ENCODE peak calls at places on chromosomes 6 and 20, in four cellular contexts. L is MCF 10A, I is left ventricle myocardium inferior, U is AG09309. S is an unnamed sample.

GRCh38 chr6:10458287-10458686 is 43.4 kb upstream of the TFAP2A start:
- DNase-seq in I (no peak), U (no peak), L (no peak), S (no peak)

GRCh38 chr20:11926599-11926998 is 8.9 kb downstream of the BTBD3 start:
- DNase-seq in U (no peak), I (no peak), L (no peak), S (no peak)

GRCh38 chr6:165804331-165805066 is 141.5 kb upstream of the PDE10A start:
- DNase-seq in L (no peak), I (peak), U (no peak), S (no peak)

GRCh38 chr20:23434521-23435313 is 4.8 kb upstream of the CSTL1 start:
- DNase-seq in I (no peak), L (no peak), U (no peak), S (no peak)

GRCh38 chr6:82767037-82767436 is 298.6 kb downstream of the UBE3D start:
- DNase-seq in U (no peak), I (no peak), L (no peak), S (no peak)

GRCh38 chr6:166005846-166006592 is 161.6 kb downstream of the TBXT start:
- DNase-seq in U (no peak), I (peak), L (peak), S (no peak)

GRCh38 chr6:125816828-125817280 is 26.1 kb downstream of the NCOA7 start:
- DNase-seq in I (no peak), L (no peak), U (no peak), S (no peak)

GRCh38 chr6:49097116-49097515 is 365.9 kb downstream of the MMUT start:
- DNase-seq in L (no peak), U (no peak), I (no peak), S (no peak)

GRCh38 chr20:51710503-51710902 is 57.7 kb downstream of the ATP9A start:
- DNase-seq in I (no peak), U (no peak), L (no peak), S (no peak)

GRCh38 chr6:3697609-3698008 is 53.9 kb downstream of the PXDC1 start:
- DNase-seq in I (no peak), U (peak), L (peak), S (no peak)

GRCh38 chr20:6940052-6940451 is 172.6 kb downstream of the BMP2 start:
- DNase-seq in U (no peak), L (peak), I (no peak), S (no peak)

GRCh38 chr20:26163890-26164289 is 467.2 kb upstream of the ZNF337 start:
- DNase-seq in I (no peak), L (peak), U (peak), S (no peak)

GRCh38 chr20:47019106-47019824 is 124.6 kb downstream of the EYA2 start:
- DNase-seq in L (no peak), I (no peak), U (peak), S (no peak)

DNA sequence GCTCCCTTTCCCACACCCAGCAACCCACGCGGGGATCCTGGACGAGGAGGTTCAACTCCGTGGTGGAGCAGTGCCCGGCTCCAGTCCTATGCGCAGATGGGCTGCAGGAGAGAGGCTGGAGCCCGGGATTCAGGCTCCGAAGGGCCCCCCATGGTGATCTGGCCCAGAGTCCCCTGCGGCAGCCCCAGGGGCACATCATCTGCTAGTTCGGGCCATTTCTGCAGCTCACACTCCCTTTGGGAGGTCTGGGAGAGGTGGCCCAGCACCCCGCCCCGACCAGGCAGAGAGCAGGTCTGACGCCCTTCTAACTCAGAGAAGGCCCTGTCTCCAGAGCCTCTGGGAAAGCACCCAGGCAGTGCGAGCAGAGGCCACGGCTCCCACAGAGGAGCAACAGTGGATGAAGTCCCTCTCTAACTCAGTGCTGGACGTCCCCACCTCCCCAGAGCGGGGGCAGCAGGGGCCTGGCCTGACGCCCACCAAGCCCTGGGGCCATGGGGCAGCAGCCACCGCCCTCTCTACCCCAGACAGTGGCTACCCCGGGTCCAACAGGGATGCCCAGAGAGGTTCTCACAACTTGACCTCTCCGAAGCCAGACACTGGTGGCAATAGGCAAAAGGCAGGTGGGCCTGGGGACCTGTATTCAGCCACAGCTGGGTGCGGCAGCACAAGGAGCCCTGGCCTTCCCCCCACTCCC is 3.3 kb downstream of the KCNQ2 start:
- DNase-seq in U (no peak), L (no peak), I (no peak), S (no peak)
- TF ChIP-seq CTCF in U (no peak), L (no peak), I (no peak), S (no peak)

GRCh38 chr6:138272543-138273305 is 54.4 kb upstream of the PBOV1 start:
- DNase-seq in U (no peak), I (no peak), L (peak), S (no peak)

GRCh38 chr6:138277835-138278234 is 59.5 kb upstream of the PBOV1 start:
- DNase-seq in I (no peak), L (no peak), U (no peak), S (no peak)

GRCh38 chr6:138275976-138276375 is 57.7 kb upstream of the PBOV1 start:
- DNase-seq in U (no peak), I (no peak), L (no peak), S (no peak)

DNA sequence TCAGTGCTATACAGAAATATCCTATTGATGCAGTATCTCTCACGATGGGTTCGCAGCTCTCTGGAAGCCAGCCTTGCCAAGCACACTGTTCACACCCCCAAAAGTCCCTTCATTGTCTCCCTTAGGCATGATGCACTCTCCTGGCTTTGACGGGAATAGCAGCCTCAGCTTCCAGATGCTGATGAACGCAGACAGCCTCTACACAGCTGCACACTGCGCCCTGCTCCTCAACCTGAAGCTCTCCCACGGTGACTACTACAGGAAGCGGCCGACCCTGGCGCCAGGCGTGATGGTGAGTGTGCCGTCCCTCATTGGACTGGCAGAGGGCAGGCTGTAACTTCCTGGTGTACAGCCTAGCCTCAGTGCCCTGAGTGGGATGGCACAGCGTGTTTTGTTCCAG is 60.0 kb upstream of the PBOV1 start:
- DNase-seq in U (no peak), L (peak), I (no peak), S (no peak)
- TF ChIP-seq CTCF in U (peak), L (no peak), I (peak), S (no peak)

GRCh38 chr6:47788498-47788884 is 6.7 kb downstream of the OPN5 start:
- DNase-seq in I (no peak), L (no peak), U (no peak), S (no peak)
- TF ChIP-seq CTCF in I (no peak), L (no peak), U (no peak), S (no peak)

GRCh38 chr6:105469951-105470350 is 67.1 kb upstream of the PREP start:
- DNase-seq in I (no peak), L (no peak), U (no peak), S (no peak)
- TF ChIP-seq CTCF in I (no peak), L (no peak), U (no peak), S (no peak)

DNA sequence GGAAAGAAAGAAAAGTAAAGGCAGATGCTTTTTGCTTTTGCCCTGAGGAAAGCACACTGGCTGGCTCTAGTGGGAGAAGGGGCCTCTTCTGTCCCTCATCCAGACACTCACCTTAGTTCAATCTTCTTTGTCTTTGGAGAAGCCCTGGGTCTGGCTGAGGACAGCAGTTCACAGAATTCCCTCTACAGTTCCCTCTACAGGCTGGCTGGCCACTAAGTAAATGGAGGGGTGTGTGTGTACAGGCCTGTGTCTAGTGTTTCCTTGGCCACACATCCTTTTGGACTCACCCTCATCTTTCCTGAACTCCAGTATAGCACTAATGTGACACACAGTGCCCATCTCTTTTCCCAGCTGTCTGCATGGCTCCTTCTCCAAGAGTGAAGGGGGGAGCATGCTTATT is 26.0 kb upstream of the CLVS2 start:
- DNase-seq in U (no peak), L (no peak), I (no peak), S (no peak)
- TF ChIP-seq CTCF in U (no peak), L (no peak), I (no peak), S (no peak)

DNA sequence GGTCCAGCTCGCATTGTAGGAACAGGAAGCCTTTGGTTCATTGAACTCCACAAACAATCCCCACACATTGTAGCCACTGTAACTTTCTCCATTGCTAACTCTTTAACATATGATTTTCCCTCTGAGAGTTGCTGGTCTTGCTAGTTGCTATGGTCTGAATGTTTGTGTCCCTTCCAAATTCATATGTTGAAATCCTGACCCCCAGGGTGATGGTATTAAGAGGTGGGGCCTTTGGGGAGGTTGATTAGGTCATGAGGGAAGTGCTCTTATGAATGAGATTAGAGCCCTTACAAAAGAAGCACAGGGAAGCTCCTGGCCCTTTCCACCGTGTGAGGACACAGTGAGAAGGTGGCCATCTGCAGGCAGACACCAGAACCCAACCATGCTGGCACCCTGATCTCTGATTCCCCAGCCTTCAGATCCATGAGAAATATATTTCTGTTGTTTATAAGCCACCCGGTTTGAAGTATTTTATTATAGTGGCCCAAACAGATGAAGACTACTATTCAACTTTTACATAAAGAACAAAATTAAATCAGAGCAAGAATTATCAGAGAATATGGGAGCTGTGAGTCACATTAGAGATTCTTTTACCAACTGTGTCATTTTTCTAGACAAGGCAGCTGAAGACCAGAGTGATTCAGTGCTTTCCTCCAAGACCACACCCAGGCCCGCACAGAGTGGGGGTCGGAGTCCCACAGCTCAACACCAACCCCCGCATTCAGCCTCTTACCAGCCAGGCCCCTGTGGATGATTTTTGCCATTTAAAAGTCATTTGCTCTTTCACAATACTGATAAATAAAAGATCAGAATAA is 143.0 kb downstream of the SAMD5 start:
- DNase-seq in U (no peak), L (peak), I (peak), S (no peak)
- TF ChIP-seq CTCF in U (peak), L (peak), I (peak), S (no peak)

DNA sequence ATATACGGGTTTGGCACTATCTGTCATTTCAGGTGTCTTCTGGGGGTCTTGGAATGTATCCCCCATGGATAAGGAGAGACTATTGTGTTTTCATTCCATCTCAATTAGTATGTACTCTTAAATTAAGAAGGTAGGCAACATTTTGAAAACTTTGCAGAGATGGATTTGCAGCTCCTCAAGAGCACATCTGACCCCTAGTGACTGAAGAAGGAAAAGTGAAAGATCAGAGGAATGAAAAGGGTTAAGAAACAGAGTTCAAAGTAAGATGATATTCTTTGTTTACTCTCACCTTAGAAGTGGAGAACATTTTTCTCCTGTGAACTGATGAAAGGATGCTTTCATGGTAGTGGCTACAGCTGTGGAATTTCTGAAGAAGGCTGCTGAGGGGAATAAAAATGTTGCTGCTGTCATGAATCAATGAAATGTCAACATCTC is 41.5 kb downstream of the SH3BGRL2 start:
- DNase-seq in U (no peak), I (no peak), L (peak), S (no peak)
- TF ChIP-seq CTCF in U (peak), I (peak), L (peak), S (peak)

GRCh38 chr20:57686931-57687652 is 22.7 kb downstream of the PMEPA1 start:
- DNase-seq in U (no peak), L (peak), I (no peak), S (no peak)

GRCh38 chr20:57690525-57690924 is 19.3 kb downstream of the PMEPA1 start:
- DNase-seq in L (no peak), I (no peak), U (no peak), S (no peak)

GRCh38 chr20:57689745-57690481 is 19.9 kb downstream of the PMEPA1 start:
- DNase-seq in I (no peak), L (no peak), U (no peak), S (no peak)

GRCh38 chr20:57688295-57688694 is 21.5 kb downstream of the PMEPA1 start:
- DNase-seq in U (no peak), L (no peak), I (no peak), S (no peak)

GRCh38 chr20:57688864-57689263 is 21.0 kb downstream of the PMEPA1 start:
- DNase-seq in L (no peak), U (no peak), I (peak), S (no peak)
- TF ChIP-seq CTCF in L (no peak), U (no peak), I (no peak), S (no peak)

GRCh38 chr6:29828471-29828797 is 809 bp downstream of the HLA-G start:
- DNase-seq in I (no peak), L (no peak), U (no peak), S (no peak)
- TF ChIP-seq CTCF in I (no peak), L (no peak), U (no peak), S (no peak)

GRCh38 chr6:33851959-33852358 is 48.2 kb upstream of the MLN start:
- DNase-seq in U (no peak), L (peak), I (no peak), S (no peak)
- TF ChIP-seq CTCF in U (peak), L (peak), I (peak), S (no peak)

S was measured in CD14-positive monocyte.